ENCODE peak calls at places on chromosomes 11 and 22, in five cellular contexts. F, U, B, L and I are unnamed samples.
A peak's percentile ranks its signal among the peaks of the same experiment; 100 is the strongest.

GRCh38 chr22:48953830-48954229 is 873.8 kb downstream of the BRD1 start:
- DNase-seq in L (no peak), F (no peak), B (peak; percentile 59), U (no peak), I (no peak)

GRCh38 chr11:101188173-101188572 is 58.6 kb upstream of the PGR start:
- DNase-seq in L (no peak), B (no peak), U (no peak), F (no peak), I (no peak)

GRCh38 chr11:9953994-9954626 is 290.2 kb downstream of the SWAP70 start:
- DNase-seq in F (no peak), U (no peak), B (no peak), L (peak; percentile 31), I (no peak)

GRCh38 chr11:90251599-90251998 is 28.8 kb upstream of the CHORDC1 start:
- DNase-seq in F (no peak), B (no peak), U (no peak), L (no peak), I (no peak)

GRCh38 chr11:124644426-124645280 is 22.0 kb downstream of the TBRG1 start:
- DNase-seq in B (no peak), L (peak; percentile 89), U (peak; percentile 17), F (no peak), I (peak; percentile 37)

GRCh38 chr11:75270896-75271415 is 30.4 kb downstream of the TPBGL start:
- DNase-seq in F (peak; percentile 20), L (no peak), U (no peak), B (no peak), I (no peak)

GRCh38 chr11:70522261-70522612 is 123.9 kb downstream of the CTTN start:
- DNase-seq in U (no peak), B (no peak), L (no peak), F (no peak), I (no peak)

GRCh38 chr11:133078591-133079179 is 453.6 kb downstream of the OPCML start:
- DNase-seq in F (no peak), L (peak; percentile 58), U (peak; percentile 37), B (no peak), I (peak; percentile 36)

GRCh38 chr11:36273110-36273509 is 16.1 kb downstream of the COMMD9 start:
- DNase-seq in F (no peak), U (no peak), B (peak; percentile 3), L (no peak), I (no peak)

GRCh38 chr22:19004471-19004870 is 68.4 kb upstream of the PRODH start:
- DNase-seq in U (no peak), L (no peak), F (no peak), B (no peak), I (no peak)

GRCh38 chr11:69876013-69876412 is 56.8 kb upstream of the FGF3 start:
- DNase-seq in L (no peak), U (no peak), F (no peak), B (peak; percentile 66), I (no peak)

GRCh38 chr22:35596821-35597220 is 20.3 kb downstream of the MB start:
- DNase-seq in U (peak; percentile 68), F (peak; percentile 69), L (peak; percentile 34), B (no peak), I (no peak)

GRCh38 chr11:122138759-122139594 is 23.0 kb upstream of the BLID start:
- DNase-seq in F (no peak), U (no peak), B (no peak), L (no peak), I (no peak)

GRCh38 chr22:25404556-25404922 is 159.9 kb upstream of the GRK3 start:
- DNase-seq in U (peak; percentile 48), B (no peak), F (peak; percentile 80), L (no peak), I (peak; percentile 24)

GRCh38 chr11:130720232-130720787 is 196.0 kb downstream of the SNX19 start:
- DNase-seq in L (no peak), U (no peak), B (peak; percentile 75), F (no peak), I (no peak)

GRCh38 chr11:63710476-63711217 is 29.3 kb downstream of the RTN3 start:
- DNase-seq in F (no peak), U (no peak), L (peak; percentile 95), B (no peak), I (no peak)

GRCh38 chr11:74450318-74450717 is 17.0 kb downstream of the KCNE3 start:
- DNase-seq in U (no peak), L (no peak), F (no peak), B (no peak), I (no peak)

DNA sequence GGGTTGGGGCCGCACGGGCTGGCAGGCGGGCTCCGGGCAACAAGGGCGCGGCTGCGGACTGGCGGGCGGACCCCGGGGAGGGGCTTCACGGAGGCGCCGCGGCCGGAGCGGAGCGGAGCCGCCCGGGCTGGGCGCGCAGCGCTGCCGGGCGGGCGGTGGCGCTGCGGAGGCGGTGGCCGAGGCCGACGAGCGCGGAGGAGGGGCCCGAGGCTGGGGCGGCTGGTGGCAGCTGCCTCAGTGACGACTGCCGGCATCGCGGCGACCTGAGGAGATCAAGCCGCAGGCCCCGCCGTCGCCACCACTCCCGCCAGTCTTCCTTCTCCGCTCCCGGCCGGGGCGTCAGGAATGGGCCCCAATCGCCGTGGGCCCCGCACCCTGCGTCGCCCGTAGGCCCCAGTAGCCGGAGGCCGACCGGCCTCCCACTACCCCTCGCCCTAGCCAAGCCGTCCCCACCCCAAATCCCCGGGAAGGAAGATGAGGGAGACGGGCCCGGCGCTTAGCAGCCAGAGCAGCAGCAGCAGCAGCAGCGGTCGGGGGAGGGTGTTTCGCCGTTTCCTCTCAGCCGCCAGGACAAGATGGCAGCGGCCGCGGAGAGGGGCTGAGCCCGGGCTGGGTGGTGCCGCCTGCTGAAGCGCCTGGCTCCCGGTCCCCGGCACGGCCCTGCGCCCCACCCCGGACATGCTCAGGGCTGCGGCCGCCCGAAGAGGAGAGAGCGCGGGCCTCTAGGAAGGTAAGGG is at the start of gene HIPK3:
- DNase-seq in B (peak; percentile 96), F (peak; percentile 94), U (peak; percentile 90), L (peak; percentile 88), I (peak; percentile 91)
- TF ChIP-seq CTCF in B (peak; percentile 46), F (no peak), U (no peak), L (peak; percentile 16), I (no peak)

GRCh38 chr11:34869425-34869824 is 46.8 kb downstream of the APIP start:
- DNase-seq in F (no peak), U (no peak), L (no peak), B (no peak), I (no peak)
- TF ChIP-seq CTCF in F (no peak), U (no peak), L (no peak), B (peak; percentile 16), I (no peak)

DNA sequence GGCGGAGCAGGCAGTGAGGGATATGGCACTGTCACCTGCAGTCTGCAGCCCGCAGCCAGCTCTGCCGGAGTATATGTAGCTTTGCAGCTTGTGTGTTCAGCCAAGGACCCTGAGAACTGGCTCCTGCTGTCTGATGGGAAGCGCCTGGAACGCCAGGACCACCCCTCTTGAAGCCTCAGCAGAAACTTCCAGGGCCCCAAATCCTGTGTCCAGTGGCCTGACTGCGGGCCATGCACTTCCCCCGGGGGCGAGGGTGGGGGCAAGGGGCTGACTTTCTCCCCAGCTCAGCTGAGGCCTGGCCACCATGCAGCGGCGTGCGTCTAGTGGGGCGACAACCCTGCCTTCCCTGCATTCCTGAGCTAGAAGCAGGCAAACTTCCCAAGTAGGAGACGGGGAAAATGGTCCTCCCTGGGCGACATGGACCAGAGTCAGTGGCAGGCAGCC is 32.3 kb downstream of the PISD start:
- DNase-seq in B (no peak), F (no peak), U (no peak), L (no peak), I (no peak)
- TF ChIP-seq CTCF in B (no peak), F (no peak), U (no peak), L (no peak), I (no peak)

DNA sequence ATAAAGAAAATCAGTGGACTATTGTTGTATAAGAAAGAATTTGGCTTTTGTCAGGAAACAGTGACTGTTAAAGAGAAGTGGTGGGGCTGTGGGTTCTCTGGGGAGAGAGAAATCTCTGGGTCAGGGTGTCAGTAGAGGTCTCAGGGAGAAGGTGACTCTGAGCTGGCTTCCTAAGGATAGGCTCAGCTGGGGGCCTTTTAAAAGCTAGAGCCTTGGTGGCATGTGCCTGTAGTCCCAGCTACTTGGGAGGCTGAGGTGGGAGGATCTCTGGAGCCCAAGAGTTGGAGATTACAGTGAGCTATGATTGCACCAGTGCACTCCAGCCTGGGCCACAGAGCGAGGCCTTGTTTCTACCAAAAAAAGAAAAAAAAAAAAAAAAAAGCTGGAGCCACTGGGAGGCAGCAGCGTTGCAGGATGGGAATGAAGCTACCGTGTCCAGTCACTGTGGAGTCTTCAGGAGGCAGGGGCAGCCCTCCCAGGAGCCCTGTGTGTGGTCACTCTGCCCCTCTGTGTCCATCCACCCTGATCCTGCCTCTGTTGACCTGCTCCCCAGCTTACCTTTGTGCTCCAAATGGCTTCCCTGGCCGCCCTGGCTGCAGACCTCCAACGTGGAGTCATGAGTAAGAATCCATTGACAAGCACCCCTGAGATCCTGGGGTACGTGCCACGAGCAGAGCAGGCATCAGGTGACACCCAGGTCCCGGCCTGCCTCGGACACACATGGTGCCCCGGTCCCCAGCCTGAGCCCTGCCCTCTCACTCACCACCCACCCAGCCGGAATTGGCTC is 5.4 kb upstream of the MIF start:
- DNase-seq in U (no peak), B (no peak), F (no peak), L (peak; percentile 62), I (no peak)
- TF ChIP-seq CTCF in U (no peak), B (peak; percentile 11), F (peak; percentile 20), L (peak; percentile 31), I (no peak)

GRCh38 chr22:31952094-31952401 is 7.7 kb downstream of the YWHAH start:
- DNase-seq in U (no peak), L (peak; percentile 31), B (no peak), F (no peak), I (no peak)
- TF ChIP-seq CTCF in U (peak; percentile 15), L (peak; percentile 35), B (no peak), F (no peak), I (no peak)

GRCh38 chr11:33920838-33921613 is 29.1 kb upstream of the LMO2 start:
- DNase-seq in F (no peak), L (peak; percentile 25), B (no peak), U (no peak), I (no peak)
- TF ChIP-seq CTCF in F (no peak), L (no peak), B (no peak), U (no peak), I (no peak)

GRCh38 chr22:44181912-44182590 is 1.3 kb downstream of the PARVG start:
- DNase-seq in U (no peak), F (no peak), B (no peak), L (no peak), I (no peak)
- TF ChIP-seq CTCF in U (no peak), F (no peak), B (no peak), L (no peak), I (no peak)

DNA sequence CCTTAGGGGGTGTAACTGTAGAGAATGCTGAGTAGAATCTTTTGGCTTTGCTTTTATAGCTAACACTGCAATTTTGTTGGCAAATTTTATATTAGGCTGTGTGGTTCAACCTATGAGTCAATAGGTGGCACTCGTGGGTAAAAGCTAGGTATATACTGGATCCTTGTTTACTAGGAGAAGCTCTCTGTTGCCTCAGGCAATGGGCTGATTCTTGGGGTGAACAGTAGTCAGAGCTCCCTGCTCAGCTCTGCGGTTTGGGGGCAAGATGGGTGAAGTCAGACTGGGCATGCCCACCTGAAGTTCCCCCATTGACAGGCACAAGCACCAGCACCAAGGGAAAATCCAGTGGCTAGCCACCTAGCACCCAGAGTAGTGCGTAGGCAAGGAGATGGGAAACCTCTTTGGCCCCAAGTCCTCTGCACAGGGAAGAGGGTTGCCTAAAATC is 238.7 kb downstream of the FAM181B start:
- DNase-seq in F (no peak), U (no peak), B (no peak), L (no peak), I (no peak)
- TF ChIP-seq CTCF in F (peak; percentile 21), U (no peak), B (peak; percentile 10), L (no peak), I (no peak)